ENCODE peak calls at places on chromosomes 3 and 15, in eight cellular contexts. W, B, L, Y, O, J, Z and R are unnamed samples.

GRCh38 chr15:42153874-42154575 is 2.4 kb downstream of the PLA2G4F start:
- DNase-seq in W (no peak), B (no peak), L (no peak), Y (no peak), O (no peak), J (no peak), Z (no peak), R (no peak)

GRCh38 chr3:196063456-196063855 is 18.4 kb downstream of the TFRC start:
- DNase-seq in W (no peak), B (no peak), L (no peak), Y (no peak), O (no peak), J (no peak), Z (no peak), R (no peak)

GRCh38 chr3:188888321-188889056 is 283.3 kb upstream of the TPRG1 start:
- DNase-seq in W (no peak), B (no peak), L (no peak), Y (no peak), O (no peak), J (no peak), Z (no peak), R (no peak)

GRCh38 chr15:93837450-93837849 is 393.9 kb upstream of the MCTP2 start:
- DNase-seq in W (no peak), B (no peak), L (no peak), Y (no peak), O (no peak), J (no peak), Z (no peak), R (no peak)

GRCh38 chr3:115999598-115999997 is 376.3 kb downstream of the GAP43 start:
- DNase-seq in W (no peak), B (no peak), L (no peak), Y (peak), O (no peak), J (no peak), Z (no peak), R (no peak)

GRCh38 chr3:115788921-115789470 is 165.7 kb downstream of the GAP43 start:
- DNase-seq in W (no peak), B (no peak), L (peak), Y (no peak), O (no peak), J (no peak), Z (peak), R (no peak)

GRCh38 chr15:59751552-59752413 is 62.7 kb upstream of the BNIP2 start:
- DNase-seq in W (no peak), B (no peak), L (no peak), Y (no peak), O (no peak), J (no peak), Z (peak), R (peak)

GRCh38 chr3:146334151-146334550 is 83.2 kb upstream of the PLSCR4 start:
- DNase-seq in W (peak), B (peak), L (peak), Y (no peak), O (no peak), J (no peak), Z (no peak), R (no peak)

GRCh38 chr15:52804526-52805081 is 14.5 kb upstream of the ONECUT1 start:
- DNase-seq in W (no peak), B (no peak), L (no peak), Y (peak), O (no peak), J (peak), Z (no peak), R (no peak)

GRCh38 chr15:29942144-29942543 is 119.9 kb upstream of the TJP1 start:
- DNase-seq in W (no peak), B (no peak), L (no peak), Y (no peak), O (no peak), J (no peak), Z (no peak), R (no peak)

GRCh38 chr15:96337354-96337990 is 7.0 kb downstream of the NR2F2 start:
- DNase-seq in W (no peak), B (peak), L (peak), Y (no peak), O (no peak), J (no peak), Z (peak), R (no peak)

GRCh38 chr3:99767341-99767740 is 50.3 kb upstream of the CMSS1 start:
- DNase-seq in W (no peak), B (no peak), L (peak), Y (no peak), O (no peak), J (no peak), Z (no peak), R (no peak)

GRCh38 chr3:50251220-50251619 is 15.2 kb downstream of the GNAI2 start:
- DNase-seq in W (no peak), B (no peak), L (peak), Y (no peak), O (no peak), J (no peak), Z (no peak), R (no peak)

GRCh38 chr3:8371085-8371551 is 130.5 kb upstream of the LMCD1 start:
- DNase-seq in W (no peak), B (no peak), L (peak), Y (peak), O (no peak), J (no peak), Z (no peak), R (no peak)

GRCh38 chr3:107110596-107111305 is 266.5 kb upstream of the CCDC54 start:
- DNase-seq in W (no peak), B (no peak), L (no peak), Y (no peak), O (no peak), J (no peak), Z (no peak), R (no peak)

GRCh38 chr3:156449712-156450574 is 105.0 kb downstream of the SSR3 start:
- DNase-seq in W (no peak), B (peak), L (peak), Y (no peak), O (peak), J (no peak), Z (peak), R (no peak)

GRCh38 chr3:39103791-39104552 is 3.5 kb downstream of the GORASP1 start:
- DNase-seq in W (no peak), B (no peak), L (no peak), Y (no peak), O (no peak), J (no peak), Z (no peak), R (no peak)

GRCh38 chr15:78859971-78860733 is 12.5 kb upstream of the MORF4L1 start:
- DNase-seq in W (peak), B (peak), L (peak), Y (peak), O (peak), J (peak), Z (peak), R (peak)

GRCh38 chr3:185797993-185798830 is 26.6 kb downstream of the IGF2BP2 start:
- DNase-seq in W (no peak), B (no peak), L (no peak), Y (no peak), O (no peak), J (no peak), Z (no peak), R (no peak)

GRCh38 chr15:63981596-63982320 is 64.5 kb downstream of the DAPK2 start:
- DNase-seq in W (no peak), B (no peak), L (no peak), Y (no peak), O (no peak), J (no peak), Z (no peak), R (no peak)

GRCh38 chr3:41608267-41608822 is 353.6 kb downstream of the ULK4 start:
- DNase-seq in W (no peak), B (no peak), L (no peak), Y (no peak), O (no peak), J (no peak), Z (no peak), R (no peak)

GRCh38 chr3:53045784-53046170 is at the start of gene SFMBT1:
- DNase-seq in W (peak), B (peak), L (peak), Y (peak), O (no peak), J (peak), Z (no peak), R (no peak)

GRCh38 chr3:43531835-43532234 is 90.0 kb downstream of the ANO10 start:
- DNase-seq in W (no peak), B (no peak), L (peak), Y (no peak), O (peak), J (no peak), Z (peak), R (no peak)

GRCh38 chr15:58515807-58516206 is 84.0 kb downstream of the LIPC start:
- DNase-seq in W (no peak), B (no peak), L (no peak), Y (no peak), O (no peak), J (no peak), Z (no peak), R (no peak)

DNA sequence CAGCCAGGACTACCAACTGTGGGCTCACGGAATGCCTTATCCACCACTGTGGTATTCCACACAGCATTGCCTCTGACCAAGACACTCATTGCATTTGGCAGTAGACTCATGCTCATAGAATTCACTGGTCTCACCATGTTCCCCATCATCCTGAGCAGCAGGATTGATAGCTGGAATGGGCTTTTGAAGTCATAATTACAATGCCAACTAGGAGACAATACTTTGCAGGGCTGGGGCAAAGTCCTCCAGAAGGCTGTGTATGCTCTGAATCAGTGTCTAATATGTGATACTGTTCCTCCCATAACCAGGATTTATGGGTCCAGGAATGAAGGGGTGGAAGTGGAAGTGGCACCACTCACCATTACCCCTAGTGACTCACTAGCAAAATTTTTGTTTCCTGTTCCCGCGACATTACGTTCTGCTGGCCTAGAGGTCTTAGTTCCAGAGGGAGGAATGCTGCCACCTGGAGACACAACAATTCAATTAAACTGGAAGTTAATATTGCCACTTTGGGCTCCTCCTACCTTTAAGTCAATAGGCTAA is 58.6 kb upstream of the CCDC80 start:
- DNase-seq in W (no peak), B (no peak), L (peak), Y (no peak), O (no peak), J (no peak), Z (no peak), R (peak)
- TF ChIP-seq CTCF in W (no peak), B (no peak), L (no peak), Y (no peak), O (no peak), J (no peak), Z (no peak), R (peak)

DNA sequence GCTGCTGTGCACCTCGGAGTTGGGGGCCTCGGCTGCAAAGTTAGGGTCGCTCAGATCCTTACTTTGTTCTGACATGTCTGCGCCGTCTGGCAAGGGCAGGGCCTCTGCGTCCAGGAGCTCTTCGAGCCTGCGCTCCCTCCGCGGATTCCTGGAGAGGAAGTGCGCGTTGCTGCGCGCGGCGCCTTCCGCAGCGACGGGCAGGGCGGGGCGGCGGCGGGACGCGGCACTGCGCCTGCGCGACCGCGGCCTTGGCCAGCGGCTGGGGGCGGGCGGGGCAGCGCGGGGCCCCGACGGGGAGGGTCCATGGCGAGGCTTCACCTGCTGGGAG is at the start of gene NDN:
- DNase-seq in W (peak), B (no peak), L (peak), Y (peak), O (no peak), J (peak), Z (no peak), R (peak)
- H3K4me3 ChIP-seq in W (peak), B (peak), L (peak), Y (peak), O (peak), J (peak), Z (no peak), R (peak)

DNA sequence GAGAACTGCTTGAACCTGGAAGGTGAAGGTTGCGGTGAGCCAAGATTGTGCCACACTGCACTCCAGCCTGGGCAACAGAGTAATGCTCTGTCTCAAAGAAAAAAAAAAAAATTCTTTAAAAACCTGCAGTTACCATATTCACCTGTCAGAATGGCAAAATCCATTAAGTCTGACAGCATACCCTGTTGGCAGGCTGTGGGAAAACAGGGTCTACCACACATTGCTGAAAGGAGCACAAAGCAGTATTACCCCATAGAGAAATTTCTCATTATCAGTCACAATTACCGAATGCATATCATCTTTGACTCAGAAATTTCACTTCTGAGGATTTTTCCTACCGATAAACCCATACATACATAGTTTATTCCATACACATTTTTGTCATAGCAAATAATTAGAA is 264.1 kb upstream of the SLCO3A1 start:
- DNase-seq in W (no peak), B (no peak), L (no peak), Y (no peak), O (no peak), J (no peak), Z (peak), R (no peak)
- TF ChIP-seq CTCF in W (no peak), B (no peak), L (no peak), Y (no peak), O (no peak), J (no peak), Z (peak), R (peak)

DNA sequence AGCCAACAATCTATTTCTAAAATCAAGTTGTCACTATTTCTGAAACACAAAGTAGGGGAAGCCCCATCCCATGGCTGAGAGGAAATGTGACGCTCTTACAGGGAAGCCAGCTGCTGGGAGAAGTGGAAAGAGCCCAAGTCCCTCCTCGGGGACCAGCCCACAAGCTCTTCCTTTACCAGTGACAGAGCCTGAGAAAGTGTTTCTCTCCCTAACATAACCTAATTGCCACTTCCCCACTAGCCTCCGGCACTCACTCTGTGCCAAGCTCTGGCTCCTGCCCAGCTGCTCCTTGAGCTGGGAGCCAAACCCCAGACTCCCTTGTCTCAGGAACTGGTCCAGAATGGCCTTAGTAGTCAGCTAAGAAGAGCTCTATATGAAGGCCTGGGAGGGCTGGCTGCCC is 42.9 kb downstream of the TNFAIP8L3 start:
- DNase-seq in W (no peak), B (peak), L (peak), Y (peak), O (no peak), J (no peak), Z (no peak), R (peak)
- H3K4me3 ChIP-seq in W (no peak), B (no peak), L (no peak), Y (no peak), O (no peak), J (no peak), Z (no peak), R (no peak)

GRCh38 chr15:67446449-67446848 is 74.5 kb upstream of the C15orf61 start:
- DNase-seq in W (no peak), B (no peak), L (no peak), Y (no peak), O (no peak), J (no peak), Z (no peak), R (no peak)

DNA sequence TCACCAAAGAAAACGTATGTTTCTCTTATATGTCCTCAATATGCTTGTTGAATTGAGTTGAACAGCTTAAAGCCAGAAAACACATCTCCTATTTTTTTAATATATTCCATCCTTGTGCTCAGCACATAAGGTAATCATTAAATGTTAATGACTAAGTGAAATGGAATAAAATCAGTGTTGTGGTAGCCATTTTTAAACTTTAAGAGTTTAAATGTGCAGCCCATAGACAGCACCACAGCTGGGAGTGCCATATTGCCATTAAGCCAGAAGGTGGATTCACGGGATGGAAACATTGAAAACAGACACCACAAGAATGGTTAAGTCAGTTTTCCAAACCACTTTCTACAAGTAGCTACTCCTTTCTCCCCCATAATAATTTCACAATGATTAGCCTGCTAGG is 76.8 kb upstream of the C15orf61 start:
- DNase-seq in W (no peak), B (no peak), L (no peak), Y (no peak), O (no peak), J (no peak), Z (no peak), R (no peak)
- TF ChIP-seq CTCF in W (no peak), B (no peak), L (no peak), Y (no peak), O (no peak), J (no peak), Z (no peak), R (no peak)

GRCh38 chr15:70096975-70097336 is 761 bp downstream of the TLE3 start:
- DNase-seq in W (no peak), B (no peak), L (no peak), Y (no peak), O (no peak), J (peak), Z (no peak), R (no peak)
- H3K4me3 ChIP-seq in W (peak), B (peak), L (peak), Y (peak), O (peak), J (peak), Z (peak), R (peak)

GRCh38 chr15:50119063-50119700 is at the start of gene ATP8B4:
- DNase-seq in W (no peak), B (no peak), L (no peak), Y (no peak), O (no peak), J (no peak), Z (no peak), R (no peak)
- TF ChIP-seq CTCF in W (no peak), B (no peak), L (no peak), Y (no peak), O (no peak), J (no peak), Z (no peak), R (no peak)

DNA sequence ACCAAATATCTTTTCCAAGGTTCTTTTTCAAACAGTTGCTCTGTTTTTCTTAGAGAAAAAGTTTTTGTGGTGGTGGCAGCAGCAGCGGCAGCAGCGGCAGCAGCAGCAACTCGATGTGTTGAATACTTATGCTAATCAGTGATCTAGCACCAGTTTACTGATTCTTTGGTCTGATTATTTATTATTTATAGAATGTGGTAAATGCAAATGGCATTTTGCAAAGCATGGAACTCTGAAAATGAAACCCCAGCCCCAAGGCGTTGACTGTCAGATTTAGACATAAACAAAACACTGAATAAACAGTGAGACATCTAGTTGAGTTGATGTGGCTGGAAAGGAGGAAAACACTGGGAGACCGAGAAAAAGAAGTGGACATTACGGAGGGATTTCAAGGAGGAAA is 88.7 kb downstream of the GTPBP8 start:
- DNase-seq in W (no peak), B (no peak), L (no peak), Y (no peak), O (no peak), J (no peak), Z (no peak), R (no peak)
- H3K4me3 ChIP-seq in W (no peak), B (no peak), L (no peak), Y (no peak), O (no peak), J (no peak), Z (no peak), R (no peak)

DNA sequence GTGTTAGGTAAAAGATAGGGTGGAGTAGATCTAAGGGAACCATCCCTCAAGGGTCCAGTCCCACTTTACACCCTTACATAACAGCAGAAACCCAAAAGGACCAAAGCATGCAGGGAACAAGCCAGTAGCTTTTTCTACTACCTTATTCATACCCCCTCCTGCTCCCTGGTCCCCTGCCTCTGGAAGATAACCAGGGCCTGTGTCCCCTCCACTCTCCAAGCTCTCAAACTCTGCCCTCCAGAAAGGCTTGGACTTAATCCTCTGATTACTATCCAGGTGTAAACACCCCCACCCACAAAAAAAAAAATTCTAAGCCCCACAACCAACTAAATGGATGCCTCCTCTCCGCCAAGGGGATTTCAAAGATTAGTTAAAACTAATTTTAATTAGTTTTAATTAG is 33.9 kb upstream of the STRIT1 start:
- DNase-seq in W (no peak), B (no peak), L (no peak), Y (no peak), O (no peak), J (no peak), Z (no peak), R (no peak)
- TF ChIP-seq CTCF in W (no peak), B (no peak), L (no peak), Y (no peak), O (no peak), J (no peak), Z (no peak), R (no peak)